ENCODE peak calls at places on chromosomes 13 and 19, in four cellular contexts. X is K562, C is endothelial cell of umbilical vein, D is IMR-90. Z is an unnamed sample.

GRCh38 chr13:39397866-39398265 is 205.1 kb downstream of the LHFPL6 start:
- DNase-seq in X (no peak), C (no peak), D (no peak), Z (no peak)

GRCh38 chr19:19964416-19964815 is 63.7 kb downstream of the ZNF93 start:
- DNase-seq in X (no peak), C (no peak), D (no peak), Z (no peak)

GRCh38 chr13:99955747-99956472 is 15.7 kb downstream of the ZIC5 start:
- DNase-seq in X (no peak), C (no peak), D (peak; percentile 17), Z (no peak)

GRCh38 chr19:6100284-6100915 is 9.9 kb downstream of the RFX2 start:
- DNase-seq in X (peak; percentile 53), C (peak; percentile 74), D (no peak), Z (no peak)

GRCh38 chr13:25069911-25070310 is 26.0 kb upstream of the PABPC3 start:
- DNase-seq in X (no peak), C (no peak), D (no peak), Z (no peak)

GRCh38 chr13:99041788-99042187 is 63.9 kb upstream of the DOCK9 start:
- DNase-seq in X (no peak), C (no peak), D (no peak), Z (no peak)

GRCh38 chr13:102141625-102142472 is 260.0 kb downstream of the FGF14 start:
- DNase-seq in X (peak; percentile 2), C (peak; percentile 25), D (peak; percentile 35), Z (no peak)

GRCh38 chr19:10251792-10252694 is at the start of gene MRPL4:
- DNase-seq in X (peak; percentile 97), C (peak; percentile 99), D (peak; percentile 99), Z (peak; percentile 93)

GRCh38 chr19:7533281-7533819 is 2.2 kb upstream of the PNPLA6 start:
- DNase-seq in X (no peak), C (peak; percentile 51), D (peak; percentile 28), Z (no peak)

GRCh38 chr19:16527334-16527935 is 14.8 kb downstream of the CHERP start:
- DNase-seq in X (no peak), C (no peak), D (no peak), Z (no peak)

GRCh38 chr19:15323496-15324235 is 8.7 kb downstream of the BRD4 start:
- DNase-seq in X (no peak), C (no peak), D (peak; percentile 53), Z (no peak)

GRCh38 chr19:33698576-33699435 is 77.1 kb downstream of the CHST8 start:
- DNase-seq in X (no peak), C (no peak), D (no peak), Z (no peak)

DNA sequence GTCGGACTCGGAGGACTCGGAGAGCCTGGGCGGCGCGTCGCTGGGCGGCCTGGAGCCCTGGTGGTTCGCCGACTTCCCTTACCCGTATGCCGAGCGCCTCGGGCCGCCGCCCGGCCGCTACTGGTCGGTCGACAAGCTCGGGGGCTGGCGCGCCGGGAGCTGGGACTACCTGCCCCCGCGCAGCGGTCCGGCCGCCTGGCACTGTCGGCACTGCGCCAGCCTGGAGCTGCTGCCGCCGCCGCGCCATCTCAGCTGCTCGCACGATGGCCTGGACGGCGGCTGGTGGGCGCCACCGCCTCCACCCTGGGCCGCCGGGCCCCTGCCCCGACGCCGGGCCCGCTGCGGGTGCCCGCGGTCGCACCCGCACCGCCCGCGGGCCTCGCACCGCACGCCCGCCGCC is 2.5 kb upstream of the GRWD1 start:
- DNase-seq in X (no peak), C (no peak), D (no peak), Z (no peak)
- H2AFZ ChIP-seq in X (no peak overlapping the region), C (no peak overlapping the region), D (peak overlapping the region; percentile 96), Z (no peak overlapping the region)

GRCh38 chr13:20671789-20672188 is 31.7 kb upstream of the IL17D start:
- DNase-seq in X (no peak), C (no peak), D (no peak), Z (no peak)

GRCh38 chr13:20664304-20664703 is 39.2 kb upstream of the IL17D start:
- DNase-seq in X (no peak), C (no peak), D (no peak), Z (no peak)

GRCh38 chr13:20669162-20669561 is 34.3 kb upstream of the IL17D start:
- DNase-seq in X (no peak), C (no peak), D (no peak), Z (no peak)

GRCh38 chr13:20666948-20667347 is 36.6 kb upstream of the IL17D start:
- DNase-seq in X (no peak), C (no peak), D (no peak), Z (no peak)

DNA sequence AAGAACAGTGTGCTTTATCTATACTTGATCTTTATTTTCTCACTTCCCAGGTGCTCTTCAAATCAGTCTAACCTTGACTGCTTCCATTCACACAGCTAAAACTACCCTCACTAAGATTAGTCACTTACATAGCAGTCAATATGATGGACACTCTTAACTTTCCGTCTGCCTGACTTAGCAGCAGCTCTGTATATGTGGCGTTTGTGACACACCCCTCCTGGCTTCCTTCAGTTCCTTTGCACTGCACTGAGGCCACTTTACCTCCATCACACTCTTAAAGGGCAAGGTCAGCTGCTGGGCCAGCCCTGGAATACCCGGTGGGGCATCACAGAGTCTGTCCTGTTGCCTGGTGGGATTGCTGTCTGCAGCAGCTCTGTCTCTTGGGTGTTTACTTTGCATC is 35.6 kb upstream of the IL17D start:
- DNase-seq in X (no peak), C (no peak), D (peak; percentile 3), Z (no peak)
- H3K4me2 ChIP-seq in X (no peak overlapping the region), C (no peak overlapping the region), D (no peak overlapping the region), Z (no peak overlapping the region)

DNA sequence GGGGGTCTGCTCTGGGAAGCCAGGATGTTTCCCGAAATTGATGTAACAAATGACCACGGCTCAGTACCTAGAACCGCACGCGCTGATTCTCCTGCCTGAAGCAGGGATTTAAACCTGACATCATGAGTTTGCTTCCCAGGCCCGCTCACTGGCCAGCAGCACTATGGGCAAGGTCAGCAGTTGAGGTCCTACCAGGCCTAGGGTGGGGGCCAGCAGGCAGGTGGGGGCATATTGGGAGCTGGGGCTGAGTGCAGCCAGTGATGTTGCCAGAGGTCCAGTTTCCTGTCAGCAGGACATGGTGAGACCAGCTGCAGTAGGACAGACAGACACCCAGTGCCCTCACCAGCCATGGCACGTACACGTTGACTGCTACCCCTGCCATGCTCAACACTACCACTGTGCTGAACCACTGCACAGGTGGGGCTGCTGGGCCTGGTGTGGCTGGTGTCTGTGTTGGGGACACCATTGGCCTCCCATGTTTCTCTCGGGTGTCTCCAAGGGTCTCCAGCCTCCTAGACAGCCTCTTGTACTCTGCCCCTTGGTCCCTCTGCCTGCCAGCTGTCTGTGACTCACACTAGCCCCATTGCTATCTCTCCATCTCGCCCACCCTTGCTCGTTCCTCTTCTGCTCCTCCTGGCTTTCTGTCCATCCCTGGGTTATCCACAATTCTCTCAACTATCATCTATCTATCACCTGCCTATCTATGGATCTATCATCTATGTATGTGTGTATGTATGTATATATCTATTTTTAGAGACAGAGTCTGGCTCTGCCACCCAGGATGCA is 1.1 kb upstream of the C19orf85 start:
- DNase-seq in X (no peak), C (no peak), D (no peak), Z (no peak)
- H3K9me1 ChIP-seq in X (no peaks in the 10 kb centered on the region), C (no peaks in the 10 kb centered on the region), D (peaks cover 4% of the 10 kb centered on the region), Z (no peaks in the 10 kb centered on the region)

DNA sequence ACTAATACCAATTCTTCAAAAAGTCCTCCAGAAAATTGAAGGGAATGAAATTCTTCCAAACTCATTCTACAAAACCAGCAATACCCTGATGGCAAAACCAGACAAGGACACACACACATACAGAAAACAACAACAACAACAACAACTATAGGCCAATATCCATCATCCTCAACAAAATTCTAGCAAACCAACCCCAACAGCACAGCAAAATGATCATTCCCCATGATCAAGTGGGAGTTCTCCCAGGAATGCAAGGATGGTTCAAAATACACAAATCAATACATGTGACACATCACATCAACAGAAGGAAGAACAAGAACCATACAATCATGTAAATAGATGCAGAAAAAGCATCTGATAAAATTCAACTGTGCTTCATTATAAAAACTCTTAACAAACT is 18.7 kb upstream of the ZNF181 start:
- DNase-seq in X (no peak), C (no peak), D (no peak), Z (no peak)
- H2AFZ ChIP-seq in X (no peak overlapping the region), C (no peak overlapping the region), D (no peak overlapping the region), Z (no peak overlapping the region)

GRCh38 chr19:46386996-46387712 is 26.2 kb downstream of the CCDC8 start:
- DNase-seq in X (no peak), C (no peak), D (no peak), Z (no peak)
- H3K4me2 ChIP-seq in X (no peak overlapping the region), C (no peak overlapping the region), D (no peak overlapping the region), Z (no peak overlapping the region)

GRCh38 chr13:111251646-111252448 is 68.6 kb upstream of the TEX29 start:
- DNase-seq in X (no peak), C (peak; percentile 37), D (no peak), Z (no peak)

GRCh38 chr13:111248822-111249221 is 71.6 kb upstream of the TEX29 start:
- DNase-seq in X (no peak), C (no peak), D (no peak), Z (no peak)

GRCh38 chr13:111247552-111247951 is 72.9 kb upstream of the TEX29 start:
- DNase-seq in X (no peak), C (no peak), D (no peak), Z (no peak)

GRCh38 chr13:111252449-111253124 is 67.9 kb upstream of the TEX29 start:
- DNase-seq in X (no peak), C (no peak), D (peak; percentile 20), Z (no peak)

DNA sequence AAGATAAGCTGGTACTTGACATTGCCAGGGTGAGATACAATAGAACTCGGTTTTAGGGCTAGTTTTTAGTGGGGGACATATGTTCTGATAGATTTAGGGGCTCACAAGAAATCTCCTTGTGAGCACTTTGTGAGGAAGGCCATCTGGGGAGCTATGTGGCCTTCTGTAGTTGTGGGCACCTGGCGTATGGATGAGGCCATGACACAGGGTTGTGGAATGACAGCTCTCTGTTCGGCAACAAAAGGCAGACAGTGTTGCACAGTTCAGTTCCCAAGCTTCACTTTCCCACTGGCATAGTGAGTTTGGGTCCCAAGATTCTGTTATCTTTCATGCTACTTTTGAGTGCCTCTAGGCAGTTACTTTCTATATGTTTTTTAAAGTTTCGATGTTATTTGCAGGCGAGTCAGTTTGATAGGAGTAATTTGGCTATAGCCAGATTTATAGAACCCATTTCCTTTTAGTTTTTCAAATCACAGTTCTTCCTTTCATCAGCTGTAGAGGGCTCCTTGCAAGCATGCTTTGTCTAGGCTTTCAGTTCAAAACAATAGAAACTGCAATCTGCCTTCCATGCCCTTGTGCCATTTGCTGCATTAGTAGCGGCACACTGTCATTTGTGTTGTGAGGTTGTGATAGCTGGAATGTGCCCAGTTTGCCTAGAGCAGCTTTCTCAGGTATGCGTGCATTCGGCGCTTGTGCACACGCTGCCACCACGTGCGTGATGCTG is 70.6 kb upstream of the TEX29 start:
- DNase-seq in X (no peak), C (no peak), D (no peak), Z (no peak)
- H3K9me1 ChIP-seq in X (no peaks in the 10 kb centered on the region), C (no peaks in the 10 kb centered on the region), D (peaks cover 22% of the 10 kb centered on the region), Z (no peaks in the 10 kb centered on the region)

GRCh38 chr19:51546650-51547396 is 15.4 kb upstream of the SIGLEC6 start:
- DNase-seq in X (peak; percentile 79), C (peak; percentile 91), D (peak; percentile 9), Z (no peak)
- H2AFZ ChIP-seq in X (no peak overlapping the region), C (no peak overlapping the region), D (no peak overlapping the region), Z (no peak overlapping the region)

Z was measured in keratinocyte.